ENCODE peak calls at places on chromosomes 11 and 22, in five cellular contexts. One of them, this sample, is unnamed.
A peak's percentile ranks its signal among the peaks of the same experiment; 100 is the strongest.

GRCh38 chr11:107998761-107999160 is 9.9 kb upstream of the CUL5 start:
- DNase-seq in tibial artery: no peak
- DNase-seq in A549: no peak
- DNase-seq in CD8-positive, alpha-beta memory T cell: no peak
- DNase-seq in tibial nerve: no peak
- DNase-seq in this sample: no peak

GRCh38 chr11:67268036-67268683 is 1.9 kb downstream of the GRK2 start:
- DNase-seq in tibial artery: peak; percentile 54
- DNase-seq in A549: no peak
- DNase-seq in CD8-positive, alpha-beta memory T cell: peak; percentile 59
- DNase-seq in tibial nerve: no peak
- DNase-seq in this sample: no peak

GRCh38 chr22:24401824-24402434 is 25.5 kb upstream of the ADORA2A start:
- DNase-seq in tibial artery: no peak
- DNase-seq in A549: no peak
- DNase-seq in CD8-positive, alpha-beta memory T cell: no peak
- DNase-seq in tibial nerve: no peak
- DNase-seq in this sample: peak; percentile 20

GRCh38 chr11:108890482-108891092 is 225.7 kb downstream of the DDX10 start:
- DNase-seq in tibial artery: no peak
- DNase-seq in A549: no peak
- DNase-seq in CD8-positive, alpha-beta memory T cell: no peak
- DNase-seq in tibial nerve: no peak
- DNase-seq in this sample: no peak

GRCh38 chr11:57680552-57680874 is 12.6 kb downstream of the ZDHHC5 start:
- DNase-seq in tibial artery: no peak
- DNase-seq in A549: no peak
- DNase-seq in CD8-positive, alpha-beta memory T cell: no peak
- DNase-seq in tibial nerve: no peak
- DNase-seq in this sample: no peak

GRCh38 chr11:112185883-112186282 is 10.6 kb downstream of the BCO2 start:
- DNase-seq in tibial artery: no peak
- DNase-seq in A549: no peak
- DNase-seq in CD8-positive, alpha-beta memory T cell: no peak
- DNase-seq in tibial nerve: no peak
- DNase-seq in this sample: no peak

GRCh38 chr11:72643547-72643946 is 30.7 kb downstream of the PDE2A start:
- DNase-seq in tibial artery: peak; percentile 39
- DNase-seq in A549: peak; percentile 71
- DNase-seq in CD8-positive, alpha-beta memory T cell: no peak
- DNase-seq in tibial nerve: no peak
- DNase-seq in this sample: peak; percentile 53

GRCh38 chr22:30178180-30179126 is 68.1 kb downstream of the LIF start:
- DNase-seq in tibial artery: no peak
- DNase-seq in A549: no peak
- DNase-seq in CD8-positive, alpha-beta memory T cell: no peak
- DNase-seq in tibial nerve: no peak
- DNase-seq in this sample: no peak

GRCh38 chr11:57776101-57776511 is 14.5 kb downstream of the CTNND1 start:
- DNase-seq in tibial artery: no peak
- DNase-seq in A549: no peak
- DNase-seq in CD8-positive, alpha-beta memory T cell: no peak
- DNase-seq in tibial nerve: no peak
- DNase-seq in this sample: peak; percentile 68

GRCh38 chr11:29282088-29282487 is 734.7 kb downstream of the KCNA4 start:
- DNase-seq in tibial artery: no peak
- DNase-seq in A549: peak; percentile 81
- DNase-seq in CD8-positive, alpha-beta memory T cell: no peak
- DNase-seq in tibial nerve: no peak
- DNase-seq in this sample: peak; percentile 87

GRCh38 chr11:126398296-126398695 is 42.8 kb downstream of the ST3GAL4 start:
- DNase-seq in tibial artery: no peak
- DNase-seq in A549: no peak
- DNase-seq in CD8-positive, alpha-beta memory T cell: no peak
- DNase-seq in tibial nerve: no peak
- DNase-seq in this sample: no peak

GRCh38 chr11:70578371-70578770 is 180.0 kb downstream of the CTTN start:
- DNase-seq in tibial artery: no peak
- DNase-seq in A549: no peak
- DNase-seq in CD8-positive, alpha-beta memory T cell: no peak
- DNase-seq in tibial nerve: no peak
- DNase-seq in this sample: no peak

GRCh38 chr11:69644071-69644961 is 3.4 kb downstream of the CCND1 start:
- DNase-seq in tibial artery: peak; percentile 55
- DNase-seq in A549: peak; percentile 28
- DNase-seq in CD8-positive, alpha-beta memory T cell: no peak
- DNase-seq in tibial nerve: peak; percentile 25
- DNase-seq in this sample: peak; percentile 78

DNA sequence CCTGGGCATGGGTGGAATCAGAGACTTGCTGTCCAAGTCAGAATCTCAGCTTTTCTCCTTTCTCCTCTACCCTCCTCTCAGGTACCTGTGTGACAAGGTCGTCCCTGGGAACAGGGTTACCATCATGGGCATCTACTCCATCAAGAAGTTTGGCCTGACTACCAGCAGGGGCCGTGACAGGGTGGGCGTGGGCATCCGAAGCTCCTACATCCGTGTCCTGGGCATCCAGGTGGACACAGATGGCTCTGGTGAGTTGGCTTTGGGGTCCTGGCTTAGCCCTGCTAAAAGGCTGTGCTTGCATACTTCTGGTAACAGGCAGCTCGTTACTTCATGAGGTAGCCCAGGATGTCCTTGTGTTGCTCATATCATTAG is 10.7 kb downstream of the MCM5 start:
- DNase-seq in tibial artery: no peak
- DNase-seq in A549: no peak
- DNase-seq in CD8-positive, alpha-beta memory T cell: no peak
- DNase-seq in tibial nerve: no peak
- DNase-seq in this sample: no peak
- H3K4me1 ChIP-seq in tibial artery: no peaks in the 10 kb centered on the region
- H3K4me1 ChIP-seq in A549: no peaks in the 10 kb centered on the region
- H3K4me1 ChIP-seq in CD8-positive, alpha-beta memory T cell: no peaks in the 10 kb centered on the region
- H3K4me1 ChIP-seq in tibial nerve: no peaks in the 10 kb centered on the region
- H3K4me1 ChIP-seq in this sample: no peaks in the 10 kb centered on the region

GRCh38 chr11:65436412-65437032 is 13.9 kb downstream of the NEAT1 start:
- DNase-seq in tibial artery: no peak
- DNase-seq in A549: no peak
- DNase-seq in CD8-positive, alpha-beta memory T cell: no peak
- DNase-seq in tibial nerve: no peak
- DNase-seq in this sample: no peak
- H3K9me3 ChIP-seq in tibial artery: no peaks in the 10 kb centered on the region
- H3K9me3 ChIP-seq in A549: no peaks in the 10 kb centered on the region
- H3K9me3 ChIP-seq in CD8-positive, alpha-beta memory T cell: no peaks in the 10 kb centered on the region
- H3K9me3 ChIP-seq in tibial nerve: no peaks in the 10 kb centered on the region
- H3K9me3 ChIP-seq in this sample: no peaks in the 10 kb centered on the region

DNA sequence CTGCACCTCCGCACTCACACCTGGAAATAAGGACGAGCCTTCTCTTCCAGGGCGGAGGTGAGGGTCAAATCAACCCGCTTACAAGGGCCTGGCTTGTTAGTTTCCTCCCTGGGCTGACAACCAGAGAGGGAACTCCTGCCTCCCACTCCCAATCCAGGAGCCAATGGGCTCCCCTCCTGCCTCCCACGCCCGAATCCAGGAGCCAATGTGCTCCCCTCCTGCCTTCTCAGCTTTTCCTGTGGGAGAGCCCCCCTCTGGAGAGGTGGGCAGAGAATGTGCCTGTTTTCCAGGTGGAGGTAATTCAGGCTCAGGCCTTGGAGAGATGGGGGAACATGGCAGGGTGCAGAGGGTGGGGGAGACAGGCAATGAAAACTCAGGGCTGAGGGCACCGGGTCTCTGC is 53.7 kb upstream of the TTLL12 start:
- DNase-seq in tibial artery: no peak
- DNase-seq in A549: no peak
- DNase-seq in CD8-positive, alpha-beta memory T cell: no peak
- DNase-seq in tibial nerve: no peak
- DNase-seq in this sample: no peak
- H3K4me1 ChIP-seq in tibial artery: no peaks in the 10 kb centered on the region
- H3K4me1 ChIP-seq in A549: no peaks in the 10 kb centered on the region
- H3K4me1 ChIP-seq in CD8-positive, alpha-beta memory T cell: no peaks in the 10 kb centered on the region
- H3K4me1 ChIP-seq in tibial nerve: no peaks in the 10 kb centered on the region
- H3K4me1 ChIP-seq in this sample: no peaks in the 10 kb centered on the region

DNA sequence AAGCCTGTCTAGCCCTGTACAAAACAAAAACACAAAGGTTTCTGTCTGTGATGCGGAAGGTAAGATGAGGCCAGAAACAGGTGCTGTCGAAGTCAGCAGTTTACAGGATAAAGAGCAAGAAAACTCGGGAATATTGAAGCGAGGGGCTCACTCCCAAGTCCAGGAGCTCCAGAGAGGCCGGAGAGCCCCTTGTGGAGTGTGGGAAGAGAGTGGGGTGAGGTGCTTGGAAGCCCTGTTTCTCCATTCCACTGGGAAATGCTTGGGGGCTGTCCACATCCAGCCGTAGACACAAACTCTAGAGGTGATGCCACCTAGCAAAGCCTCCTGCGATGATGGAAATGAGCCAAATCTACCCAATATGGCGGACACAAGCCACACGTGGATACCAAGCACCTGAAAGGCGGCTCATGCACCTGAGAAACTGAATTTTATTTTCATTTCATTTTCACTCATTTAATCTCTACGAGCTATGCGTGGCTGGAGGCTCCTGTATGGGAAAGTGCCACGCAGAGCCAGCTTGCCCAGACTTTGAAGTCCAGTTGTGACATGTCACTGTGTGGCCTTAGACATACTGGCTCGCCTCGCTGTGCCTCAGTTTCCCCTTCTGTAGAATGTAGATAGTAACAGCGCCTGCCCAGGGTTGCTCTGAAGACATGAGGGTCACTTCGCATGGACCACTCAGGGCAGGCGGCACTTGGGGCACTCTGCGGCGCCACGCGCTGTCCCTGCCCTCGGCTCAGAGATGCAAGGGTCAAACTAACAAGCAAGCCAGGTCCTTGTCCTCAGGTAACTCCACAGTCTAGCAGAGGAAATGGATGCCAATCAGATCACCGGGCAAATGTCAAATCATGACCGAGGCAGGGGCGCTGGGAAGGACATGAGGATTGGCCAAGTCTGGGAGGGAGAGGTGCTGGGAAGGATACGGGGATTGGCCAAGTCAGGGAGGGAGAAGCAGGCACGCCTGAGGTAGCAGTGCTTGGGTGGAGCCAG is 684.7 kb downstream of the TBC1D22A start:
- DNase-seq in tibial artery: no peak
- DNase-seq in A549: no peak
- DNase-seq in CD8-positive, alpha-beta memory T cell: no peak
- DNase-seq in tibial nerve: no peak
- DNase-seq in this sample: no peak
- H3K9me3 ChIP-seq in tibial artery: no peaks in the 10 kb centered on the region
- H3K9me3 ChIP-seq in A549: no peaks in the 10 kb centered on the region
- H3K9me3 ChIP-seq in CD8-positive, alpha-beta memory T cell: no peaks in the 10 kb centered on the region
- H3K9me3 ChIP-seq in tibial nerve: no peaks in the 10 kb centered on the region
- H3K9me3 ChIP-seq in this sample: no peaks in the 10 kb centered on the region

GRCh38 chr11:32602657-32603410 is 19.2 kb downstream of the EIF3M start:
- DNase-seq in tibial artery: no peak
- DNase-seq in A549: no peak
- DNase-seq in CD8-positive, alpha-beta memory T cell: no peak
- DNase-seq in tibial nerve: no peak
- DNase-seq in this sample: no peak
- H3K4me1 ChIP-seq in tibial artery: no peaks in the 10 kb centered on the region
- H3K4me1 ChIP-seq in A549: no peaks in the 10 kb centered on the region
- H3K4me1 ChIP-seq in CD8-positive, alpha-beta memory T cell: no peaks in the 10 kb centered on the region
- H3K4me1 ChIP-seq in tibial nerve: no peaks in the 10 kb centered on the region
- H3K4me1 ChIP-seq in this sample: no peaks in the 10 kb centered on the region

GRCh38 chr22:48241658-48242057 is 1479.2 kb downstream of the TBC1D22A start:
- DNase-seq in tibial artery: no peak
- DNase-seq in A549: no peak
- DNase-seq in CD8-positive, alpha-beta memory T cell: no peak
- DNase-seq in tibial nerve: no peak
- DNase-seq in this sample: peak; percentile 42
- H3K9me3 ChIP-seq in tibial artery: no peaks in the 10 kb centered on the region
- H3K9me3 ChIP-seq in A549: no peaks in the 10 kb centered on the region
- H3K9me3 ChIP-seq in CD8-positive, alpha-beta memory T cell: no peaks in the 10 kb centered on the region
- H3K9me3 ChIP-seq in tibial nerve: no peaks in the 10 kb centered on the region
- H3K9me3 ChIP-seq in this sample: no peaks in the 10 kb centered on the region

GRCh38 chr11:19428206-19429001 is 187.7 kb upstream of the E2F8 start:
- DNase-seq in tibial artery: no peak
- DNase-seq in A549: no peak
- DNase-seq in CD8-positive, alpha-beta memory T cell: no peak
- DNase-seq in tibial nerve: no peak
- DNase-seq in this sample: no peak
- H3K4me1 ChIP-seq in tibial artery: no peaks in the 10 kb centered on the region
- H3K4me1 ChIP-seq in A549: peaks cover 7% of the 10 kb centered on the region
- H3K4me1 ChIP-seq in CD8-positive, alpha-beta memory T cell: no peaks in the 10 kb centered on the region
- H3K4me1 ChIP-seq in tibial nerve: no peaks in the 10 kb centered on the region
- H3K4me1 ChIP-seq in this sample: no peaks in the 10 kb centered on the region

DNA sequence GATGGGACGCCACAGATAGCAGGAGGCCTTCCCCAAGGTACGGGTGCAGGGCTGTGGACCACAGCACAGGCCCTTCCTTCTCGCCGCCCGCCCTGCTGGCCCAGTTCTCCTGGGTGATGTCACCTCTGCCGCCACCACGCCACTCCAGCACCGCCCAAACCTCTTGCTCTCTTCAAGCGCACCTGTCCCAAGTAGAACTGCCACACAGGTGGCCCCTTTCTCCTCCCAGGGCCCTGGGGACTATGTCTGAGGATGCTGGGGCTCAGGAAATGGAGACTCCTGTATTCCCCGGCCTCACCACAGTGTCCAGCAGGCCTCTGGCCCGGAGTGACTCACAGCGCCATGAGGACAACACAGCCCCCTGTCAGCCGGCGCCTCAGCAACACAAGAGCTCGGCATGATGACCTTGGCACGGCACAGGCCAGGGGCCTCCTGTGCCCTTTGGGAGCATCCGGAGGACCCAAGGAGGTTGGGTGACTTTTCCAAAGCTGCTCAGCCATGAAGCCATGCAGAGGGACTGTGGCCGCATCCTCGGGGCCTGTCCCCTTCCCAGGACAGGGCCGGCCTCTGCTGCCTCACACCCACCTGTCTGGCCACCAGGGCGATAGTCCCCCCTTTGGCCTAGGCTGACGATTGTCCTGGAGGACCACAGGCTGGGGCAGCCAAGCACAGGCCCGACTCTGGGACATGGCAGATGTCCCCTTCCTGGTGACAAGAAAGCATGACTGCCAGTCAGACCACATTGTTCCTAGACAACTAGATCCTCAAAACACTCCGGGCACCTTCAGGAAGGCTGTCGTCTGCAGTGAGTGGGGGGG is 1023.5 kb downstream of the BRD1 start:
- DNase-seq in tibial artery: no peak
- DNase-seq in A549: no peak
- DNase-seq in CD8-positive, alpha-beta memory T cell: no peak
- DNase-seq in tibial nerve: no peak
- DNase-seq in this sample: no peak
- H3K9me3 ChIP-seq in tibial artery: no peaks in the 10 kb centered on the region
- H3K9me3 ChIP-seq in A549: no peaks in the 10 kb centered on the region
- H3K9me3 ChIP-seq in CD8-positive, alpha-beta memory T cell: no peaks in the 10 kb centered on the region
- H3K9me3 ChIP-seq in tibial nerve: no peaks in the 10 kb centered on the region
- H3K9me3 ChIP-seq in this sample: peaks cover 3% of the 10 kb centered on the region

This sample was measured in SJSA1.